ENCODE peak calls at places on chromosomes 16 and 17, in six cellular contexts. E is AG04450, X is MM.1S, B is vagina, J is thoracic aorta, P is fibroblast of villous mesenchyme. I is an unnamed sample.

GRCh38 chr16:84003001-84003400 is 35.0 kb downstream of the NECAB2 start:
- DNase-seq in E (no peak), X (no peak), B (no peak), J (no peak), P (no peak), I (no peak)

GRCh38 chr16:10040136-10041080 is 141.8 kb downstream of the GRIN2A start:
- DNase-seq in E (no peak), X (no peak), B (no peak), J (no peak), P (peak), I (no peak)

GRCh38 chr16:10584956-10585561 is 4.7 kb upstream of the EMP2 start:
- DNase-seq in E (no peak), X (no peak), B (no peak), J (no peak), P (no peak), I (no peak)

GRCh38 chr16:78970650-78971049 is 629.9 kb downstream of the MAF start:
- DNase-seq in E (no peak), X (no peak), B (no peak), J (no peak), P (no peak), I (no peak)

GRCh38 chr17:6756425-6757012 is 673 bp downstream of the XAF1 start:
- DNase-seq in E (no peak), X (no peak), B (no peak), J (no peak), P (peak), I (no peak)

GRCh38 chr17:65366102-65366844 is 195.2 kb downstream of the AXIN2 start:
- DNase-seq in E (no peak), X (no peak), B (no peak), J (no peak), P (no peak), I (no peak)

GRCh38 chr16:88295526-88296436 is 87.0 kb upstream of the ZNF469 start:
- DNase-seq in E (no peak), X (no peak), B (no peak), J (no peak), P (no peak), I (no peak)

GRCh38 chr17:76560036-76560876 is 20.4 kb downstream of the PRCD start:
- DNase-seq in E (no peak), X (no peak), B (no peak), J (no peak), P (no peak), I (no peak)

GRCh38 chr16:22315979-22316378 is 18.8 kb downstream of the POLR3E start:
- DNase-seq in E (no peak), X (no peak), B (no peak), J (no peak), P (no peak), I (no peak)

GRCh38 chr17:81514735-81515529 is 2.3 kb upstream of the ACTG1 start:
- DNase-seq in E (no peak), X (peak), B (no peak), J (no peak), P (peak), I (no peak)

GRCh38 chr16:46830417-46830901 is 521 bp downstream of the C16orf87 start:
- DNase-seq in E (no peak), X (peak), B (no peak), J (no peak), P (no peak), I (no peak)

GRCh38 chr17:48001187-48001586 is 30.3 kb downstream of the CDK5RAP3 start:
- DNase-seq in E (no peak), X (no peak), B (no peak), J (no peak), P (no peak), I (no peak)

GRCh38 chr17:65455972-65456343 is 105.5 kb downstream of the AXIN2 start:
- DNase-seq in E (no peak), X (no peak), B (no peak), J (no peak), P (peak), I (no peak)

GRCh38 chr16:67236551-67237395 is 9.8 kb downstream of the TMEM208 start:
- DNase-seq in E (no peak), X (peak), B (no peak), J (no peak), P (peak), I (no peak)

GRCh38 chr17:4586043-4586442 is 1.7 kb downstream of the SMTNL2 start:
- DNase-seq in E (no peak), X (no peak), B (no peak), J (no peak), P (no peak), I (no peak)

GRCh38 chr17:59154721-59155438 is at the start of gene SKA2:
- DNase-seq in E (no peak), X (no peak), B (peak), J (peak), P (no peak), I (peak)

GRCh38 chr17:74785096-74785980 is 9.2 kb upstream of the NAT9 start:
- DNase-seq in E (no peak), X (peak), B (no peak), J (no peak), P (no peak), I (no peak)
- TF ChIP-seq CTCF in E (no peak), X (no peak), B (no peak), J (no peak), P (peak), I (no peak)

DNA sequence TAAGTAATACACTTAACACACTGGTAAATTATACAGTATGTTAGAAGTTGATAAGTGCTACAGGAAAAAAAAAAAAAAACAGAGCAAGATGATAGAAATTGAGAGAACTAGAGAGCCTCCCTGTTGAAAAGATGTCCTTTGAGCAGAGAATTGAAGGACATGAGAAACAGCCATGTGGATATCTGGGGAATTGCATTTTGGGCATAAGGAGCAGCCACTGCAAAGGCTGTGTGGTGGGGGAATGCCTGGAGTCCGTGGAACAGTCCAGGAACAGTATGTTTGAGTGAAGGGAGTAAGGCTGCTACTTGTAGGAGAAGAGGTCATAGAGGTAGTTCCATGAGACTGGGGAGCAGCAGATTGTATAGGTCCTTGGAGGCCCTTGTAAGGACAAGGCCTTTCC is 178.4 kb downstream of the FTO start:
- DNase-seq in E (no peak), X (no peak), B (no peak), J (no peak), P (no peak), I (no peak)
- TF ChIP-seq CTCF in E (no peak), X (no peak), B (no peak), J (no peak), P (no peak), I (no peak)

DNA sequence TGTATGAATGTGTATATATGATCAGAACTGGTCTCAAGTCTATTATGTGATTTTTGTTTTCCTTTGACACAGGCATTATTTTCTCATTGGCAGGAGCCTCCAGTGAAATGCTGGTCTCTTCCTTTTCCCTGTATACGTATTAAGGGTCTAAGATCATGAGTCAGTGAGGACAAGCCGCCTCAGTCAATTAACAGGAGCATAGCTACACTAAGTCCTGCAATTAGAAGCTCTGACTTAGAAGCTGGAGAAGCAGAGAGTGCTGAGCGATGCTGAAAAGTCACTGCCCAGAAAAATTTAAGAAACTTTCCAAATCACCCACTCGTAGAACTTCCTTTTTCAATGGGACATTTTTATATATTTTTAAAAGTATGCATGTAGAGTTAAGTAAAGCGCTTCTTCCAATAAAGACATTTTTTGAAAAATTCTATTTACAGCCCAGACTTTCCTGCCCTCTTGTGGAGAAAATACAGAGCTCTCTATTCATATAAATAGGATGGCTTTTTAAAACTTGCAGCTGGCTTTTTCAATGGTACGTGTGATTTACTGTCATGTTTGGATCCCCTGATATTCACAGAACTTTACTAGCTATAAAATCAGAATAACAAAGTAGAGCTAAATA is 70.1 kb upstream of the PSMD7 start:
- DNase-seq in E (no peak), X (no peak), B (no peak), J (no peak), P (peak), I (no peak)
- TF ChIP-seq CTCF in E (peak), X (peak), B (no peak), J (peak), P (peak), I (no peak)

DNA sequence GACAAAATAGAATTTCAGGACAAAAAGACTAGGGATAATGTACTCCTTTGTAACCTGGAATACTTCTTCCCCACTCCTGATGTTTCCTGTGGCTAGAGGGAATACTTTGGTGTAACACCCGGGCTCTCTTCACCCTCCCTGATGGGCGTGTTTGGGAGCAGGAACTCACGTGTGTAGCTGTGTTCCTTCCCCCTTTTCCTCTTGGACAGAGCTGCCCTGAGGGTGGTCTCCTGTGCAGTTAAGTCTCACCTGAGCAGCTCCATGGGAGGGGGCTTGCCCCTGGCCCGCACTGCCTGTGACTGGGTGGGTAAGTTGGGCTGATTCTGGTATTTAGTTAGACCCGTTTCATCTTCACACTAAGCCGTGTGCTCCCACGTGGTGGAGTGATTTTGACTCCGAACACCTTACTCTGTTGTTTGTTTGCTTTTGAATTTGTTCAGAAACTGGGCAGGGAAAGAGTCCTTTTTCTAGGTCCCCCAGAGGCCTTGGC is 87.9 kb downstream of the OR1D5 start:
- DNase-seq in E (no peak), X (no peak), B (no peak), J (no peak), P (peak), I (no peak)
- TF ChIP-seq CTCF in E (no peak), X (no peak), B (no peak), J (no peak), P (no peak), I (no peak)

DNA sequence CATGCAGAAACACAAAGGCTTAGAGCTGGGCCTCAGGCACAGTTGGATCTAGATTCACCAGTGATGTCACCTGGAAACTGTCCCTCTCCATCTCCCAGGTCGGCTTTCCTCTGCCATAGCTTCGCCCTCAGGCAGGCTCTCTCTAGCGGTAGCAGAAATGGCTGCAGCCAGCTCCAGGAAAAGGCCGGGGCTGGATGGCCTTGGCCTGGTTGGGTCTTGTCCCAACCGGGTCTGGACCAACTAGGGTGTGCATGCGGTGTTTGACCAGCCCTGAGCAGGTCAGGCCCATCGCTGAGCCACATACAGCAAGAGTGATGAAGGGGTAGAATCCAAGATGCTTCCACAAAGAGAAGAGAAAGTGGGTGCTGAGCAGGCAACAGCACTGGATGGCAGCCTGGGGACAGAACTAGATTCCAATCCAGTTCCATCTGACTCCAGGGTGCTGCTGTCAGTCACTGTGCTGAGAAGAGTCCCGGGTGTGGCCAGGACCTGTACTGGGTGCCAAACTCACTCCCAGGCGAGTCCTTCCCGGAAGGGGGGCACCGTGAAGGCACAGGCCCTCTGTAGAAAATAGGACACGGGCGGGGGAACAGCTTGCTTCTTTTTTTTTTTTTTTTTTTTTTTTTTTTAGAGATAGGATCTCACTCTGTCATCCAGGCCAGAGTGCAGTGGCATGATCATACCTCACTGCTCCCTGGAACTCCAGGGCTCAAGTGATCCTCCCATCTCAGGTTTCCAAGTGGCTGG is 51.8 kb downstream of the SOCS3 start:
- DNase-seq in E (no peak), X (no peak), B (no peak), J (no peak), P (no peak), I (no peak)
- TF ChIP-seq CTCF in E (no peak), X (no peak), B (no peak), J (no peak), P (no peak), I (no peak)

DNA sequence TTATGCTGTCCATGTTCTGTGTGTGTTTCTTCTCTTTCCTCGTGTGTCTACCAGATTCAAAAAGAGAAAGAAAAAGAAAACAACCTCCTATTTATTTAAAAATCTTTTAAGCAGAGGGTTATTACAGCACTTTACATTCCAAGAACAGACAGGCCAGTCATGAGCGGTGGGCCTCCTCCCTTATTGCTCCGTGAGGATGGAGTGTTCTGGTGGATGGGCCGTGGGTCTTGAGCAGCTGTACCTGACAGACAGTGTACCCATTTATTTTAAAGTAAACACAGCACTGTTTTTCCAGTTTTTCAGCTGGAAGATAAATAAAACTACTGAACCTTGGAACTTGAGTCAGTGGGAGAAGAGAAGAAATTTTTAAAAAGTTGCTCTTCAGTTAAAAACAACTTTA is 52.4 kb downstream of the WWP2 start:
- DNase-seq in E (no peak), X (no peak), B (no peak), J (no peak), P (no peak), I (no peak)
- TF ChIP-seq CTCF in E (no peak), X (no peak), B (no peak), J (no peak), P (no peak), I (no peak)

GRCh38 chr17:67139784-67140665 is 95.7 kb downstream of the CACNG1 start:
- DNase-seq in E (no peak), X (no peak), B (no peak), J (no peak), P (peak), I (no peak)
- TF ChIP-seq CTCF in E (no peak), X (no peak), B (no peak), J (no peak), P (peak), I (no peak)

I was measured in omental fat pad.